ENCODE peak calls at places on chromosomes 11 and 22, in ten cellular contexts. M is A549; W is iPS DF 6.9; Q is heart right ventricle; T is colonic mucosa; R is CD8-positive, alpha-beta memory T cell; A is mesendoderm; J is lower lobe of right lung; U is aorta; K is neuronal stem cell. L is an unnamed sample.

GRCh38 chr22:22933100-22933806 is 45.6 kb downstream of the IGLL5 start:
- DNase-seq in M (no peak), W (no peak), Q (no peak), T (no peak), R (no peak), A (no peak), J (peak; percentile 13), U (peak; percentile 28), K (no peak), L (no peak)

GRCh38 chr11:72633068-72633467 is 41.2 kb downstream of the PDE2A start:
- DNase-seq in M (no peak), W (no peak), Q (no peak), T (no peak), R (no peak), A (no peak), J (no peak), U (no peak), K (no peak), L (no peak)

GRCh38 chr11:66718320-66718971 is 10.6 kb downstream of the SPTBN2 start:
- DNase-seq in M (no peak), W (no peak), Q (no peak), T (peak; percentile 71), R (peak; percentile 26), A (no peak), J (peak; percentile 66), U (no peak), K (no peak), L (no peak)

GRCh38 chr11:1194977-1195689 is 27.7 kb upstream of the MUC5B start:
- DNase-seq in M (no peak), W (no peak), Q (no peak), T (no peak), R (peak; percentile 43), A (no peak), J (peak; percentile 28), U (peak; percentile 28), K (no peak), L (no peak)

GRCh38 chr11:71078482-71078881 is 173.9 kb downstream of the SHANK2 start:
- DNase-seq in M (peak; percentile 38), W (no peak), Q (no peak), T (peak; percentile 32), R (no peak), A (peak; percentile 71), J (no peak), U (no peak), K (no peak), L (no peak)

GRCh38 chr11:64059339-64060176 is 23.8 kb downstream of the FLRT1 start:
- DNase-seq in M (no peak), W (no peak), Q (no peak), T (no peak), R (no peak), A (peak; percentile 29), J (no peak), U (no peak), K (no peak), L (no peak)

GRCh38 chr11:36070215-36070976 is 126.5 kb downstream of the LDLRAD3 start:
- DNase-seq in M (no peak), W (no peak), Q (no peak), T (no peak), R (no peak), A (no peak), J (no peak), U (no peak), K (no peak), L (no peak)

GRCh38 chr11:62881579-62882427 is 1.1 kb downstream of the SLC3A2 start:
- DNase-seq in M (peak; percentile 98), W (no peak), Q (peak; percentile 94), T (peak; percentile 98), R (peak; percentile 96), A (peak; percentile 99), J (peak; percentile 95), U (peak; percentile 98), K (no peak), L (peak; percentile 85)

GRCh38 chr11:1435820-1436467 is 46.2 kb downstream of the BRSK2 start:
- DNase-seq in M (peak; percentile 41), W (no peak), Q (no peak), T (no peak), R (no peak), A (peak; percentile 30), J (no peak), U (no peak), K (no peak), L (no peak)

GRCh38 chr11:102924851-102925380 is 30.6 kb downstream of the MMP13 start:
- DNase-seq in M (no peak), W (no peak), Q (no peak), T (no peak), R (no peak), A (peak; percentile 5), J (no peak), U (peak; percentile 46), K (no peak), L (no peak)

GRCh38 chr11:36622431-36623136 is 24.5 kb upstream of the RAG2 start:
- DNase-seq in M (peak; percentile 40), W (no peak), Q (no peak), T (no peak), R (no peak), A (no peak), J (no peak), U (no peak), K (no peak), L (no peak)

GRCh38 chr11:36249271-36249670 is 40.0 kb downstream of the COMMD9 start:
- DNase-seq in M (no peak), W (no peak), Q (no peak), T (no peak), R (no peak), A (no peak), J (no peak), U (no peak), K (no peak), L (no peak)

GRCh38 chr11:74739546-74740270 is 8.5 kb upstream of the CHRDL2 start:
- DNase-seq in M (peak; percentile 74), W (no peak), Q (peak; percentile 28), T (peak; percentile 36), R (peak; percentile 64), A (peak; percentile 86), J (no peak), U (peak; percentile 67), K (no peak), L (peak; percentile 17)

GRCh38 chr22:49077586-49077985 is 750.1 kb downstream of the BRD1 start:
- DNase-seq in M (no peak), W (no peak), Q (no peak), T (no peak), R (no peak), A (no peak), J (no peak), U (no peak), K (no peak), L (no peak)

GRCh38 chr11:61730222-61730994 is 22.0 kb upstream of the MYRF start:
- DNase-seq in M (no peak), W (no peak), Q (no peak), T (peak; percentile 47), R (no peak), A (no peak), J (no peak), U (no peak), K (no peak), L (no peak)

GRCh38 chr11:126547161-126547560 is 191.7 kb downstream of the ST3GAL4 start:
- DNase-seq in M (no peak), W (no peak), Q (no peak), T (no peak), R (no peak), A (no peak), J (no peak), U (no peak), K (no peak), L (no peak)

GRCh38 chr22:21858025-21858764 is 9.2 kb downstream of the MAPK1 start:
- DNase-seq in M (no peak), W (no peak), Q (no peak), T (no peak), R (no peak), A (no peak), J (no peak), U (no peak), K (no peak), L (no peak)
- H3K4me3 ChIP-seq in M (no peak overlapping the region), W (no peak overlapping the region), Q (no peak overlapping the region), T (no peak overlapping the region), R (no peak overlapping the region), A (no peak overlapping the region), J (no peak overlapping the region), U (no peak overlapping the region), K (no peak overlapping the region), L (no peak overlapping the region)

DNA sequence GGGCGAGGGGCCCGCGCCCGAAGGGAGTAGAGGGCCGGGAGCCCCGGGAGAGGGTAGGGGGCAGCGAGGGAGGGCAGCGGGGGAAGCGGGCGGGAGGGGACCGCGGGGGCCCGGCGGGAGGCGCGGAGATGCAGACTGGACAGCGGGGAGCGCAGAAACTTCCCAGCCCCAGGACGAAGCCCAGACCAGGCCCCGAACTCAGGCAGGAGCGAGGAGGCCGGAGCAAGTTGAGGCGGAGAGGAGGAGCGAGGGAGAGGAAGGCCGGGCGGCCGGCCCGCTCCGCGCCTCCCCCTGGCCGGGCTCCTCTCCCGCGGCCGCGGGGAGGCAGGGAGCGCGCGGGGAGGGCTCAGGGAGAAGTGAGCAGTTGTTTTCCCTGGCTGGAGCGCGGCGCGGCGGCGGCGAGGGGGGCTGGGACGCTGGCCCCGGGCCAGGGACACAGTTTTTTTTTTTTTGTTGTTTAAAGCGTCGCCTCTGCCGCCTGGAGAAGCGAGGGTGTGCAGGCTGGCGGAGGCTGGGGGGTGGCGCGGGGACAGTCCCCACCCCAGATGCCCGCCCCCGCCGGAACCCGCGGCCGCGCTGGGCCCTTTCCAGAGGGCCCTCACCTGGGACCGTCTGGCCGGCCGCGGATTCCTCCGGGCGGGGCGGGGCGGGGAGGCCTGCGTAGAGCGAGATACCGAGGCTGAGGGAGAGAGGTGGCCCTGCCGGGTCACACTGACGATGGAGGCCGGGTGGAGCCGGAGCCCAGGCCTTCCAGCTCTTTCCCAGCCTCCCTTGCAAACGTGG is at the start of gene LTBP3:
- DNase-seq in M (peak; percentile 64), W (no peak), Q (peak; percentile 84), T (peak; percentile 70), R (peak; percentile 63), A (peak; percentile 71), J (peak; percentile 87), U (peak; percentile 91), K (no peak), L (no peak)
- H3K4me1 ChIP-seq in M (peaks cover 76% of the 10 kb centered on the region), W (peaks cover 14% of the 10 kb centered on the region), Q (peaks cover 75% of the 10 kb centered on the region), T (peaks cover 34% of the 10 kb centered on the region), R (peaks cover 59% of the 10 kb centered on the region), A (peaks cover 9% of the 10 kb centered on the region), J (peaks cover 65% of the 10 kb centered on the region), U (no peaks in the 10 kb centered on the region), K (peaks cover 45% of the 10 kb centered on the region), L (peaks cover 61% of the 10 kb centered on the region)

DNA sequence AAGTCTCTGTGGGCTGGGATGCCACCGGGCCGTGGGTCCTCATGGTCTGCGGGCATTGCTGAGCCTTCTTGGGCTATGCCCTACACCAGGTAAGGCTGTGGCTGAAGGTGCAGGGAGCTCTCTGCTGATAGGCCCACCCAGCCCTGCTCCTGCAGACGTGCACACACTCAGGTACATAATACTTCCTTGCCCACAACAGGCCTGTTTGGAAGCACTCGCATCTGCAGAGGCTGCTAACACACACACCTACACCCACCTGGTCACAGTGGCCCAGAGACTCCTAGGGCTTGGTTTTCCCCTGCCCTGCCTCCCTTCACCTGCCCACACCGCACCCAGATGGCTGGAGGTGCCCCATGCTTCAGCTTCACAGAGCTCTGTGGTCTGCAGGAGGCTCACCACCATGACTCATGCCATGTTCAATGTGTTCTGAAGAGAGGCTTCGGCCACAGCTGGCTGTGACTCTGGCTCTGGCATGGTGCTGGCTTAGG is 72.8 kb upstream of the KCNQ1OT1 start:
- DNase-seq in M (no peak), W (no peak), Q (no peak), T (peak; percentile 13), R (peak; percentile 47), A (no peak), J (peak; percentile 26), U (no peak), K (no peak), L (no peak)
- H3K27ac ChIP-seq in M (no peak overlapping the region), W (no peak overlapping the region), Q (no peak overlapping the region), T (no peak overlapping the region), R (no peak overlapping the region), A (no peak overlapping the region), J (no peak overlapping the region), U (no peak overlapping the region), K (no peak overlapping the region), L (no peak overlapping the region)

GRCh38 chr11:128515766-128516466 is 71.4 kb downstream of the ETS1 start:
- DNase-seq in M (no peak), W (no peak), Q (no peak), T (no peak), R (no peak), A (no peak), J (no peak), U (no peak), K (no peak), L (no peak)
- H3K4me3 ChIP-seq in M (no peak overlapping the region), W (no peak overlapping the region), Q (peak overlapping the region; percentile 81), T (no peak overlapping the region), R (peak overlapping the region; percentile 97), A (no peak overlapping the region), J (peak overlapping the region; percentile 71), U (no peak overlapping the region), K (no peak overlapping the region), L (peak overlapping the region; percentile 94)